ENCODE peak calls at places on chromosomes 13 and 19, in seven cellular contexts. One of them, this sample, is unnamed.

GRCh38 chr19:23070353-23070781 is 46.5 kb upstream of the ZNF730 start:
- DNase-seq in Panc1: no peak
- DNase-seq in testis: peak
- DNase-seq in psoas muscle: peak
- DNase-seq in dorsolateral prefrontal cortex: no peak
- DNase-seq in stomach: no peak
- DNase-seq in thoracic aorta: no peak
- DNase-seq in this sample: peak

GRCh38 chr13:94192576-94192975 is 286.9 kb downstream of the DCT start:
- DNase-seq in testis: peak
- DNase-seq in stomach: no peak
- DNase-seq in Panc1: no peak
- DNase-seq in dorsolateral prefrontal cortex: no peak
- DNase-seq in thoracic aorta: no peak
- DNase-seq in psoas muscle: no peak
- DNase-seq in this sample: no peak

GRCh38 chr19:5504115-5504514 is 48.9 kb downstream of the ZNRF4 start:
- DNase-seq in Panc1: no peak
- DNase-seq in psoas muscle: no peak
- DNase-seq in dorsolateral prefrontal cortex: no peak
- DNase-seq in stomach: no peak
- DNase-seq in testis: no peak
- DNase-seq in thoracic aorta: no peak
- DNase-seq in this sample: no peak

GRCh38 chr13:29721766-29722165 is 126.3 kb upstream of the SLC7A1 start:
- DNase-seq in testis: no peak
- DNase-seq in thoracic aorta: no peak
- DNase-seq in Panc1: no peak
- DNase-seq in dorsolateral prefrontal cortex: no peak
- DNase-seq in psoas muscle: no peak
- DNase-seq in stomach: no peak
- DNase-seq in this sample: no peak

GRCh38 chr13:87498681-87499080 is 172.5 kb upstream of the SLITRK5 start:
- DNase-seq in stomach: no peak
- DNase-seq in Panc1: no peak
- DNase-seq in testis: peak
- DNase-seq in thoracic aorta: no peak
- DNase-seq in psoas muscle: no peak
- DNase-seq in dorsolateral prefrontal cortex: no peak
- DNase-seq in this sample: no peak

GRCh38 chr13:31267126-31267784 is 67.5 kb downstream of the B3GLCT start:
- DNase-seq in Panc1: no peak
- DNase-seq in testis: no peak
- DNase-seq in thoracic aorta: no peak
- DNase-seq in psoas muscle: no peak
- DNase-seq in stomach: no peak
- DNase-seq in dorsolateral prefrontal cortex: no peak
- DNase-seq in this sample: no peak

GRCh38 chr13:66362485-66362884 is 867.7 kb downstream of the PCDH9 start:
- DNase-seq in Panc1: no peak
- DNase-seq in testis: no peak
- DNase-seq in stomach: no peak
- DNase-seq in thoracic aorta: no peak
- DNase-seq in psoas muscle: no peak
- DNase-seq in dorsolateral prefrontal cortex: no peak
- DNase-seq in this sample: no peak

GRCh38 chr19:2167896-2168618 is 4.3 kb downstream of the DOT1L start:
- DNase-seq in testis: peak
- DNase-seq in psoas muscle: peak
- DNase-seq in Panc1: no peak
- DNase-seq in thoracic aorta: peak
- DNase-seq in dorsolateral prefrontal cortex: no peak
- DNase-seq in stomach: peak
- DNase-seq in this sample: peak

GRCh38 chr19:1748115-1748702 is 5.1 kb upstream of the ONECUT3 start:
- DNase-seq in testis: no peak
- DNase-seq in stomach: peak
- DNase-seq in dorsolateral prefrontal cortex: no peak
- DNase-seq in Panc1: no peak
- DNase-seq in thoracic aorta: no peak
- DNase-seq in psoas muscle: peak
- DNase-seq in this sample: no peak

GRCh38 chr13:43157796-43158195 is 134.4 kb downstream of the DNAJC15 start:
- DNase-seq in stomach: no peak
- DNase-seq in dorsolateral prefrontal cortex: no peak
- DNase-seq in psoas muscle: no peak
- DNase-seq in testis: no peak
- DNase-seq in Panc1: no peak
- DNase-seq in thoracic aorta: no peak
- DNase-seq in this sample: no peak

GRCh38 chr19:31338069-31338767 is 11.0 kb downstream of the TSHZ3 start:
- DNase-seq in stomach: no peak
- DNase-seq in psoas muscle: peak
- DNase-seq in dorsolateral prefrontal cortex: no peak
- DNase-seq in Panc1: no peak
- DNase-seq in thoracic aorta: no peak
- DNase-seq in testis: peak
- DNase-seq in this sample: peak

GRCh38 chr19:33048806-33049676 is 15.6 kb downstream of the RHPN2 start:
- DNase-seq in Panc1: no peak
- DNase-seq in stomach: peak
- DNase-seq in thoracic aorta: no peak
- DNase-seq in psoas muscle: no peak
- DNase-seq in testis: no peak
- DNase-seq in dorsolateral prefrontal cortex: no peak
- DNase-seq in this sample: no peak

GRCh38 chr19:23098988-23099387 is 17.8 kb upstream of the ZNF730 start:
- DNase-seq in testis: no peak
- DNase-seq in dorsolateral prefrontal cortex: no peak
- DNase-seq in thoracic aorta: no peak
- DNase-seq in Panc1: no peak
- DNase-seq in psoas muscle: no peak
- DNase-seq in stomach: no peak
- DNase-seq in this sample: no peak

GRCh38 chr13:111177081-111177711 is 62.1 kb downstream of the ARHGEF7 start:
- DNase-seq in stomach: peak
- DNase-seq in thoracic aorta: no peak
- DNase-seq in Panc1: no peak
- DNase-seq in dorsolateral prefrontal cortex: peak
- DNase-seq in testis: no peak
- DNase-seq in psoas muscle: peak
- DNase-seq in this sample: peak

DNA sequence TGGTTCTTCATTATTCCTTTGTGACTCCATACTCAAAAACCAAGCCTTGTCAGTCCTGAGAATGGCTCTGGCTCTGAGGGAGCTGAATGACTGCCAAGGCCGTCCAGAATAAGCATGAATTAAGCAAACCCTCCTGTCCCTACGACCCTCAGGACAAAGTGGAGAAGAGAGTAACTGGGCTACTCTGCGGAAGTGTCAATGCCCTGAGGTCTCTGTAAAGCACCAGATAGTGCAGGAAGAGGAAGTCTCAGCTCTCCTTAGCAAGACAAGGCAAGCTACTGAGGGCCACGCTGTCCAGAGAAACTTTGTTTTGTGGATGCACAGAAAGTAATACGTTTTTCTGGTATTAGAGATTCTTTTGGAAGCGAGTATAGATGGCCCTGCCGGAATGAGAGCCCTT is 94.1 kb downstream of the RNASEH2B start:
- DNase-seq in Panc1: no peak
- DNase-seq in dorsolateral prefrontal cortex: no peak
- DNase-seq in stomach: no peak
- DNase-seq in thoracic aorta: no peak
- DNase-seq in testis: no peak
- DNase-seq in psoas muscle: no peak
- DNase-seq in this sample: no peak
- H3K27ac ChIP-seq in Panc1: no peak
- H3K27ac ChIP-seq in dorsolateral prefrontal cortex: no peak
- H3K27ac ChIP-seq in stomach: no peak
- H3K27ac ChIP-seq in thoracic aorta: no peak
- H3K27ac ChIP-seq in testis: no peak
- H3K27ac ChIP-seq in psoas muscle: no peak
- H3K27ac ChIP-seq in this sample: no peak

GRCh38 chr13:27482996-27483395 is 32.6 kb upstream of the MTIF3 start:
- DNase-seq in dorsolateral prefrontal cortex: no peak
- DNase-seq in Panc1: no peak
- DNase-seq in thoracic aorta: no peak
- DNase-seq in testis: no peak
- DNase-seq in psoas muscle: no peak
- DNase-seq in stomach: no peak
- DNase-seq in this sample: no peak

GRCh38 chr13:27483421-27483820 is 33.1 kb upstream of the MTIF3 start:
- DNase-seq in Panc1: no peak
- DNase-seq in thoracic aorta: no peak
- DNase-seq in psoas muscle: no peak
- DNase-seq in stomach: no peak
- DNase-seq in dorsolateral prefrontal cortex: no peak
- DNase-seq in testis: no peak
- DNase-seq in this sample: no peak

GRCh38 chr13:27476943-27477681 is 26.7 kb upstream of the MTIF3 start:
- DNase-seq in Panc1: peak
- DNase-seq in dorsolateral prefrontal cortex: no peak
- DNase-seq in thoracic aorta: no peak
- DNase-seq in stomach: peak
- DNase-seq in psoas muscle: no peak
- DNase-seq in testis: no peak
- DNase-seq in this sample: no peak

GRCh38 chr13:27481766-27482165 is 31.4 kb upstream of the MTIF3 start:
- DNase-seq in testis: peak
- DNase-seq in dorsolateral prefrontal cortex: no peak
- DNase-seq in stomach: peak
- DNase-seq in psoas muscle: no peak
- DNase-seq in Panc1: no peak
- DNase-seq in thoracic aorta: no peak
- DNase-seq in this sample: no peak
- TF ChIP-seq CTCF in testis: peak
- TF ChIP-seq CTCF in dorsolateral prefrontal cortex: peak
- TF ChIP-seq CTCF in stomach: no peak
- TF ChIP-seq CTCF in psoas muscle: peak
- TF ChIP-seq CTCF in Panc1: peak
- TF ChIP-seq CTCF in thoracic aorta: no peak
- TF ChIP-seq CTCF in this sample: no peak

GRCh38 chr19:35315883-35316282 is 13.1 kb upstream of the CD22 start:
- DNase-seq in dorsolateral prefrontal cortex: no peak
- DNase-seq in thoracic aorta: no peak
- DNase-seq in testis: no peak
- DNase-seq in stomach: no peak
- DNase-seq in psoas muscle: no peak
- DNase-seq in Panc1: no peak
- DNase-seq in this sample: no peak

GRCh38 chr19:35316560-35316959 is 12.4 kb upstream of the CD22 start:
- DNase-seq in stomach: no peak
- DNase-seq in Panc1: no peak
- DNase-seq in dorsolateral prefrontal cortex: no peak
- DNase-seq in testis: no peak
- DNase-seq in psoas muscle: no peak
- DNase-seq in thoracic aorta: no peak
- DNase-seq in this sample: no peak

GRCh38 chr19:35320285-35320706 is 8.7 kb upstream of the CD22 start:
- DNase-seq in thoracic aorta: no peak
- DNase-seq in psoas muscle: no peak
- DNase-seq in dorsolateral prefrontal cortex: no peak
- DNase-seq in Panc1: no peak
- DNase-seq in testis: no peak
- DNase-seq in stomach: no peak
- DNase-seq in this sample: no peak

GRCh38 chr19:35317464-35318043 is 11.4 kb upstream of the CD22 start:
- DNase-seq in Panc1: no peak
- DNase-seq in testis: no peak
- DNase-seq in thoracic aorta: no peak
- DNase-seq in dorsolateral prefrontal cortex: no peak
- DNase-seq in stomach: no peak
- DNase-seq in psoas muscle: no peak
- DNase-seq in this sample: no peak

DNA sequence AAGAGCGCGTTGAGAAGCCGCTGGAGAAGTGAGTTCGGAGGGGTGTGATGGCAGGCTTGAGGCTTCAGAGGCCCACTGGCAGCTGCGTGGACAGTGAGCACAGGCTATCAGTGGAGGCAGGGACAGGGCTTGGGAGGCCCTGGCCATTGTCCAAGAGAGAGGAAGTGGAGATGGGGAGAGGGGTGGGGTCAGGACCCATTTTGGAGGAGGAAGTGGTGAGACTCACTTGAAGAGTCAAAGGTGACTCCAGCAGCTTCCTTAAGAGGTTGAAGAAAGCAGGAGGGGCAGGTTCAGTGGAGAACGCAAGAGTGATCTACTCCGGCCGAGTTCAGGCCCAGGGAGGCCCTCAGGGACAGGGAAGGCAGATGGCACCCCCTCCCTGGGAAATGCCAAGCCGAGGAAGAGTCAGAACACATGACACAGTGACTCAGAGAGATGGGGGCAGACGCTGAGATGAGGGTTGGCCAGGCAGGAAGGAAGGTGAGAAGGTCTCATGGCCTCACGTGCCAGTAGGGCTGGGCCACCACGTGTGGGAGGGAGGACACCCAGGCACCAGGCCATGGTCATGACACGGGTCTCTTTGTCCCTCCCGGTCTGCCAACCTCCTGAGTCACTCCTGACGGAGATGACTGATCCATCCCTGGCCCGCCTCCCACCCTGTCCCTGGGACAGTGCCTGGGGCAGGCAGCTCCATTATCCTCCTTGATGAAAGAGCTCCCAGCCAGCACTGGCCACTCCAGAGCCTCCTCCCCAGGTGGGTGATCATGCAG is 10.1 kb upstream of the CD22 start:
- DNase-seq in testis: peak
- DNase-seq in stomach: peak
- DNase-seq in thoracic aorta: peak
- DNase-seq in Panc1: peak
- DNase-seq in dorsolateral prefrontal cortex: peak
- DNase-seq in psoas muscle: peak
- DNase-seq in this sample: peak
- H3K27ac ChIP-seq in testis: no peak
- H3K27ac ChIP-seq in stomach: peak
- H3K27ac ChIP-seq in thoracic aorta: no peak
- H3K27ac ChIP-seq in Panc1: no peak
- H3K27ac ChIP-seq in dorsolateral prefrontal cortex: peak
- H3K27ac ChIP-seq in psoas muscle: no peak
- H3K27ac ChIP-seq in this sample: peak

GRCh38 chr19:48169585-48169973 is 565 bp downstream of the LIG1 start:
- DNase-seq in psoas muscle: peak
- DNase-seq in dorsolateral prefrontal cortex: no peak
- DNase-seq in stomach: peak
- DNase-seq in Panc1: no peak
- DNase-seq in testis: peak
- DNase-seq in thoracic aorta: peak
- DNase-seq in this sample: peak
- TF ChIP-seq CTCF in psoas muscle: no peak
- TF ChIP-seq CTCF in dorsolateral prefrontal cortex: no peak
- TF ChIP-seq CTCF in stomach: no peak
- TF ChIP-seq CTCF in Panc1: no peak
- TF ChIP-seq CTCF in testis: no peak
- TF ChIP-seq CTCF in thoracic aorta: no peak
- TF ChIP-seq CTCF in this sample: no peak